ENCODE peak calls at places on chromosomes 3 and 15, in eight cellular contexts. E is posterior cingulate gyrus; M is CD8-positive, alpha-beta T cell; C is ovary; K is pancreas; O is NCI-H82; Z is activated effector memory CD4-positive, alpha-beta T cell treated with anti-CD3 and anti-CD28 coated beads, Interleukin-2, amount 50 U/mL, for 16 hours; S is fibroblast of pulmonary artery. N is an unnamed sample.

GRCh38 chr3:190099099-190099498 is 21.6 kb downstream of the P3H2 start:
- DNase-seq in K (no peak), M (no peak), S (no peak), E (no peak), Z (no peak), O (no peak), C (no peak), N (no peak)

GRCh38 chr15:62153228-62153627 is 11.9 kb downstream of the C2CD4B start:
- DNase-seq in K (no peak), S (no peak), E (no peak), C (no peak), M (no peak), Z (peak; percentile 65), O (no peak), N (no peak)

GRCh38 chr15:23629234-23629805 is 18.3 kb downstream of the MAGEL2 start:
- DNase-seq in M (no peak), E (no peak), K (no peak), Z (no peak), C (no peak), O (peak; percentile 63), S (peak; percentile 14), N (peak; percentile 25)

GRCh38 chr15:35115155-35115725 is 30.1 kb upstream of the NANOGP8 start:
- DNase-seq in K (no peak), E (no peak), O (no peak), M (no peak), C (peak; percentile 45), Z (no peak), S (no peak), N (peak; percentile 65)

GRCh38 chr3:13686332-13686731 is 137.4 kb downstream of the FBLN2 start:
- DNase-seq in C (no peak), K (no peak), Z (no peak), M (no peak), S (no peak), O (no peak), E (no peak), N (no peak)

GRCh38 chr3:127525373-127525772 is 65.2 kb downstream of the TPRA1 start:
- DNase-seq in C (no peak), E (no peak), O (no peak), M (no peak), Z (no peak), K (no peak), S (peak; percentile 75), N (peak; percentile 96)

GRCh38 chr3:35439626-35440025 is 199.7 kb upstream of the ARPP21 start:
- DNase-seq in M (no peak), K (no peak), E (no peak), C (no peak), S (no peak), O (no peak), Z (no peak), N (no peak)

GRCh38 chr3:181824961-181825360 is 113.2 kb downstream of the SOX2 start:
- DNase-seq in Z (no peak), E (no peak), O (no peak), K (no peak), M (no peak), S (no peak), C (no peak), N (no peak)

GRCh38 chr3:133113526-133113925 is 75.3 kb downstream of the TMEM108 start:
- DNase-seq in M (no peak), O (no peak), Z (no peak), E (no peak), K (no peak), C (no peak), S (peak; percentile 19), N (no peak)

GRCh38 chr15:39125904-39126303 is 455.0 kb upstream of the THBS1 start:
- DNase-seq in E (no peak), C (no peak), Z (peak; percentile 63), O (peak; percentile 65), M (no peak), S (peak; percentile 69), K (no peak), N (peak; percentile 31)

GRCh38 chr3:155242342-155242741 is 51.1 kb downstream of the STRIT1 start:
- DNase-seq in M (no peak), S (peak; percentile 15), C (no peak), E (no peak), O (no peak), Z (no peak), K (no peak), N (no peak)

GRCh38 chr15:35439291-35439690 is 106.7 kb downstream of the DPH6 start:
- DNase-seq in Z (no peak), O (no peak), S (peak; percentile 84), K (no peak), E (no peak), C (no peak), M (no peak), N (no peak)

GRCh38 chr3:59919581-59919980 is 869.8 kb upstream of the CFAP20DC start:
- DNase-seq in Z (no peak), O (no peak), E (no peak), K (no peak), C (no peak), M (no peak), S (no peak), N (no peak)

GRCh38 chr15:62452016-62452415 is 286.9 kb upstream of the C2CD4B start:
- DNase-seq in E (no peak), Z (no peak), C (no peak), M (no peak), K (no peak), S (no peak), O (no peak), N (no peak)

GRCh38 chr15:37490707-37491106 is 390.4 kb upstream of the MEIS2 start:
- DNase-seq in Z (no peak), K (no peak), E (peak; percentile 7), M (no peak), C (no peak), S (no peak), O (no peak), N (no peak)

GRCh38 chr3:9951126-9951525 is 1.1 kb downstream of the PRRT3 start:
- DNase-seq in K (no peak), S (no peak), Z (no peak), C (no peak), M (no peak), E (no peak), O (no peak), N (no peak)